ENCODE peak calls at places on chromosome 15, in six cellular contexts. One of them, this sample, is unnamed.
A peak's percentile ranks its signal among the peaks of the same experiment; 100 is the strongest.

GRCh38 chr15:96325579-96326331 is 4.7 kb upstream of the NR2F2 start:
- DNase-seq in stimulated activated CD8-positive, alpha-beta memory T cell treated with anti-CD3 and anti-CD28 coated beads, Interleukin-2, amount 100 ng/mL, for 48 hours: no peak
- DNase-seq in AG04450: no peak
- DNase-seq in HT-29: peak; percentile 82
- DNase-seq in left lung: no peak
- DNase-seq in GM13976: no peak
- DNase-seq in this sample: no peak

GRCh38 chr15:52678036-52678467 is 1.1 kb downstream of the ATOSA start:
- DNase-seq in stimulated activated CD8-positive, alpha-beta memory T cell treated with anti-CD3 and anti-CD28 coated beads, Interleukin-2, amount 100 ng/mL, for 48 hours: peak; percentile 32
- DNase-seq in HT-29: no peak
- DNase-seq in left lung: peak; percentile 77
- DNase-seq in AG04450: no peak
- DNase-seq in GM13976: peak; percentile 58
- DNase-seq in this sample: no peak

GRCh38 chr15:85312486-85312885 is 67.9 kb upstream of the AKAP13 start:
- DNase-seq in HT-29: no peak
- DNase-seq in left lung: no peak
- DNase-seq in AG04450: no peak
- DNase-seq in stimulated activated CD8-positive, alpha-beta memory T cell treated with anti-CD3 and anti-CD28 coated beads, Interleukin-2, amount 100 ng/mL, for 48 hours: no peak
- DNase-seq in GM13976: peak; percentile 70
- DNase-seq in this sample: no peak

GRCh38 chr15:53472210-53472609 is 287.3 kb downstream of the WDR72 start:
- DNase-seq in GM13976: no peak
- DNase-seq in stimulated activated CD8-positive, alpha-beta memory T cell treated with anti-CD3 and anti-CD28 coated beads, Interleukin-2, amount 100 ng/mL, for 48 hours: no peak
- DNase-seq in left lung: no peak
- DNase-seq in HT-29: no peak
- DNase-seq in AG04450: no peak
- DNase-seq in this sample: no peak

GRCh38 chr15:98442379-98442833 is 205.9 kb upstream of the IGF1R start:
- DNase-seq in HT-29: peak; percentile 84
- DNase-seq in GM13976: peak; percentile 69
- DNase-seq in AG04450: peak; percentile 34
- DNase-seq in stimulated activated CD8-positive, alpha-beta memory T cell treated with anti-CD3 and anti-CD28 coated beads, Interleukin-2, amount 100 ng/mL, for 48 hours: peak; percentile 40
- DNase-seq in left lung: no peak
- DNase-seq in this sample: no peak

GRCh38 chr15:70437089-70437488 is 326.3 kb downstream of the UACA start:
- DNase-seq in HT-29: no peak
- DNase-seq in GM13976: peak; percentile 4
- DNase-seq in stimulated activated CD8-positive, alpha-beta memory T cell treated with anti-CD3 and anti-CD28 coated beads, Interleukin-2, amount 100 ng/mL, for 48 hours: no peak
- DNase-seq in left lung: no peak
- DNase-seq in AG04450: no peak
- DNase-seq in this sample: no peak

GRCh38 chr15:70765504-70766281 is 2.3 kb upstream of the UACA start:
- DNase-seq in left lung: no peak
- DNase-seq in AG04450: no peak
- DNase-seq in stimulated activated CD8-positive, alpha-beta memory T cell treated with anti-CD3 and anti-CD28 coated beads, Interleukin-2, amount 100 ng/mL, for 48 hours: no peak
- DNase-seq in GM13976: no peak
- DNase-seq in HT-29: no peak
- DNase-seq in this sample: no peak

GRCh38 chr15:72952151-72952550 is 100.1 kb upstream of the NEO1 start:
- DNase-seq in AG04450: no peak
- DNase-seq in HT-29: no peak
- DNase-seq in GM13976: no peak
- DNase-seq in stimulated activated CD8-positive, alpha-beta memory T cell treated with anti-CD3 and anti-CD28 coated beads, Interleukin-2, amount 100 ng/mL, for 48 hours: no peak
- DNase-seq in left lung: no peak
- DNase-seq in this sample: no peak

GRCh38 chr15:82021992-82022391 is 23.8 kb downstream of the MEX3B start:
- DNase-seq in HT-29: peak; percentile 18
- DNase-seq in stimulated activated CD8-positive, alpha-beta memory T cell treated with anti-CD3 and anti-CD28 coated beads, Interleukin-2, amount 100 ng/mL, for 48 hours: no peak
- DNase-seq in left lung: no peak
- DNase-seq in GM13976: no peak
- DNase-seq in AG04450: peak; percentile 54
- DNase-seq in this sample: no peak

GRCh38 chr15:35293353-35294130 is 208.4 kb upstream of the NANOGP8 start:
- DNase-seq in left lung: no peak
- DNase-seq in stimulated activated CD8-positive, alpha-beta memory T cell treated with anti-CD3 and anti-CD28 coated beads, Interleukin-2, amount 100 ng/mL, for 48 hours: no peak
- DNase-seq in AG04450: no peak
- DNase-seq in GM13976: no peak
- DNase-seq in HT-29: peak; percentile 78
- DNase-seq in this sample: no peak

GRCh38 chr15:74613953-74614743 is 1.5 kb upstream of the CLK3 start:
- DNase-seq in GM13976: no peak
- DNase-seq in HT-29: peak; percentile 9
- DNase-seq in AG04450: peak; percentile 32
- DNase-seq in stimulated activated CD8-positive, alpha-beta memory T cell treated with anti-CD3 and anti-CD28 coated beads, Interleukin-2, amount 100 ng/mL, for 48 hours: no peak
- DNase-seq in left lung: no peak
- DNase-seq in this sample: no peak

GRCh38 chr15:80059786-80060489 is 462 bp downstream of the ZFAND6 start:
- DNase-seq in stimulated activated CD8-positive, alpha-beta memory T cell treated with anti-CD3 and anti-CD28 coated beads, Interleukin-2, amount 100 ng/mL, for 48 hours: peak; percentile 42
- DNase-seq in GM13976: peak; percentile 85
- DNase-seq in HT-29: peak; percentile 73
- DNase-seq in left lung: no peak
- DNase-seq in AG04450: no peak
- DNase-seq in this sample: peak; percentile 50

GRCh38 chr15:92047900-92048299 is 194.4 kb downstream of the SLCO3A1 start:
- DNase-seq in AG04450: no peak
- DNase-seq in GM13976: no peak
- DNase-seq in HT-29: no peak
- DNase-seq in stimulated activated CD8-positive, alpha-beta memory T cell treated with anti-CD3 and anti-CD28 coated beads, Interleukin-2, amount 100 ng/mL, for 48 hours: no peak
- DNase-seq in left lung: no peak
- DNase-seq in this sample: no peak

GRCh38 chr15:33698128-33698527 is 270.2 kb upstream of the CHRM5 start:
- DNase-seq in stimulated activated CD8-positive, alpha-beta memory T cell treated with anti-CD3 and anti-CD28 coated beads, Interleukin-2, amount 100 ng/mL, for 48 hours: no peak
- DNase-seq in HT-29: no peak
- DNase-seq in AG04450: no peak
- DNase-seq in left lung: no peak
- DNase-seq in GM13976: no peak
- DNase-seq in this sample: no peak

GRCh38 chr15:49279481-49280186 is 109.6 kb downstream of the GALK2 start:
- DNase-seq in left lung: no peak
- DNase-seq in stimulated activated CD8-positive, alpha-beta memory T cell treated with anti-CD3 and anti-CD28 coated beads, Interleukin-2, amount 100 ng/mL, for 48 hours: no peak
- DNase-seq in HT-29: no peak
- DNase-seq in GM13976: no peak
- DNase-seq in AG04450: no peak
- DNase-seq in this sample: no peak

GRCh38 chr15:48718646-48719045 is 73.1 kb upstream of the FBN1 start:
- DNase-seq in stimulated activated CD8-positive, alpha-beta memory T cell treated with anti-CD3 and anti-CD28 coated beads, Interleukin-2, amount 100 ng/mL, for 48 hours: no peak
- DNase-seq in left lung: no peak
- DNase-seq in AG04450: no peak
- DNase-seq in HT-29: no peak
- DNase-seq in GM13976: no peak
- DNase-seq in this sample: no peak

GRCh38 chr15:83558146-83558545 is 95.8 kb upstream of the ADAMTSL3 start:
- DNase-seq in left lung: no peak
- DNase-seq in AG04450: no peak
- DNase-seq in HT-29: no peak
- DNase-seq in stimulated activated CD8-positive, alpha-beta memory T cell treated with anti-CD3 and anti-CD28 coated beads, Interleukin-2, amount 100 ng/mL, for 48 hours: no peak
- DNase-seq in GM13976: no peak
- DNase-seq in this sample: no peak

GRCh38 chr15:40928351-40928974 is 677 bp upstream of the DLL4 start:
- DNase-seq in GM13976: no peak
- DNase-seq in stimulated activated CD8-positive, alpha-beta memory T cell treated with anti-CD3 and anti-CD28 coated beads, Interleukin-2, amount 100 ng/mL, for 48 hours: no peak
- DNase-seq in AG04450: no peak
- DNase-seq in HT-29: peak; percentile 63
- DNase-seq in left lung: no peak
- DNase-seq in this sample: no peak

GRCh38 chr15:70142322-70143191 is 44.8 kb upstream of the TLE3 start:
- DNase-seq in AG04450: peak; percentile 52
- DNase-seq in left lung: no peak
- DNase-seq in GM13976: no peak
- DNase-seq in HT-29: no peak
- DNase-seq in stimulated activated CD8-positive, alpha-beta memory T cell treated with anti-CD3 and anti-CD28 coated beads, Interleukin-2, amount 100 ng/mL, for 48 hours: peak; percentile 33
- DNase-seq in this sample: peak; percentile 90